ENCODE peak calls at places on chromosome 16, in ten cellular contexts. C, N, V, Y, D, H, I, U, T and X are unnamed samples.

GRCh38 chr16:29745126-29745852 is 501 bp downstream of the C16orf54 start:
- DNase-seq in C (peak; percentile 4), N (peak; percentile 64), V (no peak), Y (no peak), D (peak; percentile 48), H (peak; percentile 40), I (no peak), U (no peak), T (no peak), X (no peak)

GRCh38 chr16:77763994-77764393 is 24.4 kb upstream of the VAT1L start:
- DNase-seq in C (no peak), N (no peak), V (no peak), Y (peak; percentile 35), D (no peak), H (no peak), I (no peak), U (no peak), T (no peak), X (no peak)

GRCh38 chr16:19860146-19861030 is 24.3 kb downstream of the GPRC5B start:
- DNase-seq in C (peak; percentile 52), N (no peak), V (no peak), Y (peak; percentile 90), D (no peak), H (no peak), I (no peak), U (no peak), T (no peak), X (peak; percentile 82)

GRCh38 chr16:68539704-68540370 is 746 bp downstream of the ZFP90 start:
- DNase-seq in C (peak; percentile 26), N (peak; percentile 50), V (no peak), Y (peak; percentile 5), D (no peak), H (peak; percentile 6), I (no peak), U (no peak), T (no peak), X (no peak)

GRCh38 chr16:30958164-30959083 is 870 bp downstream of the SETD1A start:
- DNase-seq in C (no peak), N (no peak), V (no peak), Y (peak; percentile 40), D (no peak), H (peak; percentile 61), I (peak; percentile 23), U (peak; percentile 71), T (peak; percentile 33), X (peak; percentile 51)

GRCh38 chr16:29809850-29810698 is 1.9 kb upstream of the PRRT2 start:
- DNase-seq in C (no peak), N (no peak), V (no peak), Y (no peak), D (peak; percentile 35), H (no peak), I (no peak), U (peak; percentile 63), T (no peak), X (no peak)

GRCh38 chr16:1919680-1919998 is 1.4 kb upstream of the HS3ST6 start:
- DNase-seq in C (no peak), N (no peak), V (no peak), Y (no peak), D (no peak), H (no peak), I (no peak), U (no peak), T (no peak), X (no peak)

GRCh38 chr16:3223913-3224515 is 10.9 kb downstream of the ZNF200 start:
- DNase-seq in C (no peak), N (no peak), V (no peak), Y (peak; percentile 6), D (no peak), H (no peak), I (no peak), U (no peak), T (no peak), X (no peak)

GRCh38 chr16:75679366-75679765 is 2.6 kb upstream of the CPHXL2 start:
- DNase-seq in C (no peak), N (no peak), V (no peak), Y (no peak), D (no peak), H (no peak), I (no peak), U (no peak), T (no peak), X (no peak)

GRCh38 chr16:48432136-48432535 is 46.9 kb upstream of the SIAH1 start:
- DNase-seq in C (peak; percentile 54), N (no peak), V (no peak), Y (no peak), D (no peak), H (no peak), I (no peak), U (no peak), T (no peak), X (no peak)

GRCh38 chr16:2038359-2039285 is 9.0 kb downstream of the NTHL1 start:
- DNase-seq in C (no peak), N (no peak), V (no peak), Y (no peak), D (no peak), H (no peak), I (no peak), U (no peak), T (no peak), X (no peak)

GRCh38 chr16:3171181-3171854 is 16.7 kb upstream of the OR1F1 start:
- DNase-seq in C (no peak), N (peak; percentile 49), V (no peak), Y (no peak), D (no peak), H (peak; percentile 53), I (no peak), U (no peak), T (no peak), X (peak; percentile 44)

GRCh38 chr16:13829712-13830304 is 90.1 kb upstream of the ERCC4 start:
- DNase-seq in C (peak; percentile 41), N (no peak), V (no peak), Y (no peak), D (no peak), H (no peak), I (no peak), U (no peak), T (no peak), X (peak; percentile 27)

GRCh38 chr16:1706386-1707192 is 594 bp downstream of the MAPK8IP3 start:
- DNase-seq in C (no peak), N (peak; percentile 40), V (no peak), Y (no peak), D (no peak), H (peak; percentile 35), I (no peak), U (no peak), T (no peak), X (no peak)

GRCh38 chr16:81937305-81938038 is 73.8 kb downstream of the SDR42E1 start:
- DNase-seq in C (no peak), N (no peak), V (no peak), Y (no peak), D (no peak), H (no peak), I (no peak), U (no peak), T (no peak), X (peak; percentile 69)

GRCh38 chr16:16063685-16064084 is 114.3 kb downstream of the ABCC1 start:
- DNase-seq in C (no peak), N (no peak), V (no peak), Y (no peak), D (no peak), H (no peak), I (no peak), U (no peak), T (no peak), X (no peak)

GRCh38 chr16:85173077-85173980 is 61.1 kb upstream of the CIBAR2 start:
- DNase-seq in C (no peak), N (no peak), V (no peak), Y (peak; percentile 74), D (no peak), H (no peak), I (no peak), U (peak; percentile 74), T (no peak), X (peak; percentile 76)

GRCh38 chr16:85689285-85689949 is 663 bp upstream of the GINS2 start:
- DNase-seq in C (no peak), N (no peak), V (no peak), Y (peak; percentile 3), D (no peak), H (no peak), I (no peak), U (no peak), T (no peak), X (no peak)

GRCh38 chr16:2971985-2972784 is 3.0 kb downstream of the PAQR4 start:
- DNase-seq in C (no peak), N (no peak), V (no peak), Y (no peak), D (no peak), H (no peak), I (no peak), U (no peak), T (no peak), X (no peak)

GRCh38 chr16:67391424-67392300 is 1.6 kb downstream of the TPPP3 start:
- DNase-seq in C (peak; percentile 98), N (no peak), V (no peak), Y (no peak), D (no peak), H (no peak), I (no peak), U (no peak), T (no peak), X (no peak)

GRCh38 chr16:54284319-54284930 is 2.2 kb downstream of the IRX3 start:
- DNase-seq in C (no peak), N (no peak), V (no peak), Y (peak; percentile 6), D (no peak), H (no peak), I (no peak), U (no peak), T (no peak), X (peak; percentile 31)

GRCh38 chr16:57619606-57620315 is 8.7 kb upstream of the ADGRG1 start:
- DNase-seq in C (no peak), N (no peak), V (no peak), Y (no peak), D (no peak), H (no peak), I (no peak), U (no peak), T (no peak), X (no peak)

GRCh38 chr16:69501956-69502457 is 63.8 kb upstream of the NFAT5 start:
- DNase-seq in C (peak; percentile 27), N (no peak), V (no peak), Y (no peak), D (no peak), H (no peak), I (no peak), U (no peak), T (no peak), X (no peak)

GRCh38 chr16:11796227-11797165 is 562 bp downstream of the ZC3H7A start:
- DNase-seq in C (peak; percentile 28), N (peak; percentile 18), V (no peak), Y (peak; percentile 47), D (no peak), H (peak; percentile 22), I (no peak), U (peak; percentile 29), T (peak; percentile 18), X (peak; percentile 37)

GRCh38 chr16:20995711-20996110 is 95.1 kb downstream of the LYRM1 start:
- DNase-seq in C (no peak), N (no peak), V (no peak), Y (no peak), D (no peak), H (no peak), I (no peak), U (no peak), T (no peak), X (no peak)

GRCh38 chr16:23670137-23670776 is 8.4 kb upstream of the PLK1 start:
- DNase-seq in C (no peak), N (peak; percentile 78), V (no peak), Y (peak; percentile 85), D (no peak), H (no peak), I (no peak), U (no peak), T (no peak), X (peak; percentile 62)

GRCh38 chr16:27972500-27972899 is 91.0 kb downstream of the GSG1L start:
- DNase-seq in C (peak; percentile 11), N (peak; percentile 56), V (no peak), Y (peak; percentile 11), D (peak; percentile 3), H (peak; percentile 21), I (no peak), U (peak; percentile 31), T (peak; percentile 55), X (peak; percentile 21)

GRCh38 chr16:81492965-81493754 is 48.6 kb downstream of the CMIP start:
- DNase-seq in C (no peak), N (no peak), V (no peak), Y (no peak), D (no peak), H (no peak), I (no peak), U (no peak), T (no peak), X (no peak)